ENCODE peak calls at places on chromosomes 1 and 21, in six cellular contexts. C is fibroblast of mammary gland, P is cardiac fibroblast, G is hepatocyte, B is transverse colon, F is glutamatergic neuron. V is an unnamed sample.

GRCh38 chr1:203626910-203627246 is 246 bp downstream of the ATP2B4 start:
- DNase-seq in C (no peak), P (no peak), G (no peak), B (no peak), F (no peak), V (no peak)

GRCh38 chr1:21239181-21239580 is 51.1 kb downstream of the ECE1 start:
- DNase-seq in C (no peak), P (no peak), G (no peak), B (no peak), F (no peak), V (no peak)

GRCh38 chr1:235920596-235921375 is 54.1 kb upstream of the LYST start:
- DNase-seq in C (no peak), P (no peak), G (no peak), B (peak), F (no peak), V (no peak)

GRCh38 chr1:15623435-15623834 is 6.2 kb downstream of the DDI2 start:
- DNase-seq in C (no peak), P (no peak), G (no peak), B (no peak), F (no peak), V (no peak)

GRCh38 chr1:213457097-213457680 is 406.1 kb downstream of the RPS6KC1 start:
- DNase-seq in C (no peak), P (no peak), G (no peak), B (no peak), F (no peak), V (no peak)

GRCh38 chr1:113390871-113391642 is 742 bp downstream of the MAGI3 start:
- DNase-seq in C (no peak), P (peak), G (peak), B (peak), F (peak), V (no peak)

GRCh38 chr1:160834945-160835565 is 27.6 kb downstream of the CD244 start:
- DNase-seq in C (peak), P (peak), G (peak), B (peak), F (peak), V (no peak)

GRCh38 chr21:39904457-39904856 is 37.2 kb downstream of the PCP4 start:
- DNase-seq in C (no peak), P (no peak), G (no peak), B (no peak), F (no peak), V (no peak)

DNA sequence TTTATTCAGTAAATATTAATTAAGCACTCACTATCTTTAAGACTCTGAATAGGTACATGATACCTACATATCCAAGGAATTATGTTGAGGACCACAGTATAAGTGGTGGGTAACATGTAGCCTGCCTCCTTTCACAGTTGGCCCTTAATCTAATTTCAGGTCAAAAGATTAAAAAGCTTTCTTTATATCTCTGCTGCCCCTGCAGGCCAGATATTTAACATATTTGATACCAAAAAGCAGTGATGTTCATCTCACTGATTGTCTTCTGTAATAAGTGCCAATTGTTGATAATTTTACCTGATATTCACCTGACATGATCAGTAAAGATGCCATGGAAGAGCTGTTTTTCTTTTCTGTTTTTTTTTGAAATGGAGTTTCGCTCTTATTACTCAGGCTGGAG is 36.5 kb downstream of the RLF start:
- DNase-seq in C (no peak), P (no peak), G (no peak), B (no peak), F (no peak), V (no peak)
- TF ChIP-seq CTCF in C (peak), P (peak), G (no peak), B (no peak), F (no peak), V (peak)

DNA sequence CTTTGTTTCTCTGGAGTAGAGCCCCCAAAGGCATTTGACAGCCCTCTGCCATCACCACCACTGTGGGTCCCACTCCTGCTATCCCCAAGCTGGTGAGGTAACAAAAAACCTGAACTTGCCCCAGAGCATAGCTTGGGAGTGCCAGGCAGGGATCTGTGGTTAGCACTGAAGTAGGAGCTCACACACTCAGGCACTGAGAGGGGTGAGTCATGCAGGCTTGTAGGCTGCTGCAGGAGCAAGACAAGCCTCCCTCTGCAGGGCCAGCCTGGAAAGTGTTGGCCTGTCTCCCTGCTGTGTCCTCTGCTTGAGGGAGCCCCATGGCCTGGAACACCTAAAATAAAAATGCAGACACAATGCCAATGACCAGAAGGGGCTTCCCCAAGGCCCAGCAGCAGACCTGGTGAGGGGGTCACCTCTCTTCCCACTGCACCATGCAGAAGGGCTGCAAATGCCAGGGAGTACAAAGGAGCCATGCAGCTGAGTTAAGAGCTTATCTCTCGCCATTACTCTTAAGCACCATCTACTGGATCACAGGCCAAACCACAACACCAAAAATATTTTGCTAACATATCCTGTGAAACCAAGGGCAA is 108.9 kb upstream of the POGK start:
- DNase-seq in C (no peak), P (no peak), G (no peak), B (no peak), F (no peak), V (no peak)
- TF ChIP-seq CTCF in C (no peak), P (no peak), G (no peak), B (no peak), F (no peak), V (no peak)

DNA sequence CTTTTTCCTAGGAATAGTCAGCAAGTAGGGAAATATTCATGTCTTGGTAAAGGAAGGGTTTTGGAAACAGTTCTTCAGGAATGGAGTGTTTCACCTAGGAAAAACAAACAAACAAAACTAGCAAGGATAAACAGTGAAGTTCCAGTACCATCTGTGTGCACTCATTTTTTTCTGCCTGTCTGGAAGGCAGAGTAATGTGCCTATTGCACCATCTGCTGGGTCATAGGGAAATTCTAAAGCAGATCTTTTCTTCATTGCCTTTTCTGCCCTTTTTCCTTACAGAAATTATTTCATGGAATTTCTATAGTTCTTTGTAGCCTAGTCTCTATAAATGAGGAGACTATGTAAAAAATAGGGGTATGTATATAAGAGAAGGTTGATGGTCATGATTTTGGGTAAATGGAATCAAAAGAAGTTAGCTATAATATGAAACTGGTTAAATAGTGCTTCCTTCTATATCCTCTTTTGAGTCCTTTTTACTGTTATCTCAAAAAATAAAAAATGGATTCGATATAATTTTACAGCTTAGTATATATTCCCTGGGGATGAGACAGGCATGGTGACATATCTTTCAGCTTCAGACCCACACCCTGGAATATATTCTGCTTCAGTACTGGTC is 3.4 kb upstream of the HRNR start:
- DNase-seq in C (peak), P (peak), G (no peak), B (no peak), F (no peak), V (no peak)
- TF ChIP-seq CTCF in C (peak), P (peak), G (no peak), B (no peak), F (no peak), V (peak)

GRCh38 chr21:29501451-29501850 is 202.7 kb downstream of the BACH1 start:
- DNase-seq in C (peak), P (peak), G (no peak), B (no peak), F (no peak), V (no peak)

GRCh38 chr21:29504751-29505321 is 206.1 kb downstream of the BACH1 start:
- DNase-seq in C (peak), P (peak), G (no peak), B (no peak), F (no peak), V (no peak)

GRCh38 chr21:29499229-29499628 is 200.5 kb downstream of the BACH1 start:
- DNase-seq in C (no peak), P (no peak), G (no peak), B (no peak), F (no peak), V (no peak)

GRCh38 chr21:29496337-29496736 is 197.6 kb downstream of the BACH1 start:
- DNase-seq in C (no peak), P (no peak), G (no peak), B (no peak), F (no peak), V (no peak)

DNA sequence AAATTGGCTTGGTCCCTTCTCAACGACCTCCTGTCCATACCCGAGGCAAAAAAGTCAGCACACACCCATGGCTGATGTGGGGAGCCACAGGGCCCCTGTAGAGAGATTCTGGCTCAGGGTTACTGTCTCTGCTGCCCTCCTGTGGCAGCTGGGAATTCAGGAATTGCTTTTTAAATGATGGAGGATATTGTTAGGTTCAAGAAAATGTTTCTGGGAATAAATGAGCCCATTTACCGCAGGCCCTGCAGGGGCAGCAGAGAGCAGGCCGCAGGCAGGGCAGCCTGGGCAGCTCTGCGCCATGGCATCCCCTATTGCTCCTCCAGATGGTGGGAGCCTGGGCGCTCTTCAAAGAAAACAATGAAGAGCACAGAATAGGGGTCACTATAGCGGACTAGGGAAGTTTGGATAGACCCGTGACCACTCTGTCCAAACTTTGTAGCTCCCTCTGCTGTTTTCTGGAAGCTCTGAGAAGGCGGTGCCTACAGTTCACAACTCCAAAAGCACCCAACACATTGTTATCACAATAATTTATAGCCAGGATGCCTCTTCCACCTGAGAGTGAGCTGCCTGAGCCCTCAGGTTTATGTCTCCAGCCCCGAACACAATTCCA is 201.1 kb downstream of the BACH1 start:
- DNase-seq in C (peak), P (peak), G (no peak), B (no peak), F (peak), V (no peak)
- TF ChIP-seq CTCF in C (peak), P (peak), G (peak), B (no peak), F (peak), V (peak)

DNA sequence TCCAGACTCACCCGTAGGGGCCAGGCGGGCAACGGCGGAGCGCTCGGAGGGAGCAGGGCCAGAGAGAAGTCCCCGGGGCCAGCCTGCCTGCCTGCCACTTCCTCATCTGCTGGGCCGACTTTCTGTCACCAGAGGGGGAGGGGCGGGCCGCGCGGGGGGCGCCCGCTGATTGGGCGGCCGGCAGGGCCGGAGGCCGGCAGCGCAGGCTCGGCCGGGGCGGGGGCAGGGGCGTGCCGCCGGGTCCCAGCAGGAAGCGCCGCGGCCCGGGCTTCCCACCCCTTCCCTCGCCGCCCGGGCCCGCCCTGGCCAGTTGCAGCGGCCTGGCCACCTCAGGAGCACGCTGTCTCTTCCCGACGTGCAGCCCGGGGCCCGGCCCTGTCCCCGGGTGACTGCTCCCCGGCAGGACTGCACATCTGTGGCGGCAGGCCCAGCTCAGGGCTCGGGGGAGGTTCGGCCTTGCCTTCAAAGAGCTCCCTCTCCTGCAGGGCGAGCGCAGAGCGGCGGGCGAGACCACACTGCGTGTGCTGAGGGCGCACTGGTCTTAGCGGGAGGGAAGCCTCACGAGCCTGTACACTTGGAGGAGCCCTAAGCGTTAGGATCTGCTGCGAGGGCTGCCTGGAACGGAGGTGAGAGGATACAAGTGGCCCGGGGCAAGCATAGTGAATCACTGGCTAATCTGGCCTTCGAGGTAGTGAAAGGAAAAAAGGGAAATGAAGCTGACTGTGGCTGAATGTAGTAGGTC is at the start of gene ELOVL1:
- DNase-seq in C (peak), P (peak), G (peak), B (peak), F (peak), V (peak)
- TF ChIP-seq CTCF in C (peak), P (peak), G (peak), B (no peak), F (no peak), V (peak)

GRCh38 chr1:201310986-201311355 is 27.7 kb downstream of the PKP1 start:
- DNase-seq in C (no peak), P (peak), G (no peak), B (no peak), F (no peak), V (no peak)

GRCh38 chr1:201310251-201310985 is 27.1 kb downstream of the PKP1 start:
- DNase-seq in C (no peak), P (no peak), G (no peak), B (no peak), F (no peak), V (peak)

GRCh38 chr1:201311356-201312011 is 28.2 kb downstream of the PKP1 start:
- DNase-seq in C (no peak), P (no peak), G (no peak), B (no peak), F (no peak), V (peak)

GRCh38 chr1:201307760-201308499 is 24.6 kb downstream of the PKP1 start:
- DNase-seq in C (no peak), P (no peak), G (no peak), B (peak), F (no peak), V (no peak)

GRCh38 chr1:201309420-201309819 is 26.1 kb downstream of the PKP1 start:
- DNase-seq in C (no peak), P (peak), G (peak), B (peak), F (peak), V (no peak)
- TF ChIP-seq CTCF in C (no peak), P (no peak), G (peak), B (no peak), F (no peak), V (peak)

GRCh38 chr1:101436100-101436511 is 199.3 kb downstream of the S1PR1 start:
- DNase-seq in C (no peak), P (no peak), G (no peak), B (no peak), F (no peak), V (no peak)

GRCh38 chr1:101440484-101440883 is 203.7 kb downstream of the S1PR1 start:
- DNase-seq in C (no peak), P (no peak), G (no peak), B (no peak), F (no peak), V (no peak)

GRCh38 chr1:101438359-101438758 is 201.5 kb downstream of the S1PR1 start:
- DNase-seq in C (peak), P (peak), G (peak), B (no peak), F (no peak), V (no peak)
- TF ChIP-seq CTCF in C (no peak), P (peak), G (peak), B (no peak), F (no peak), V (peak)

GRCh38 chr21:33189845-33190244 is 39.9 kb upstream of the IFNAR2 start:
- DNase-seq in C (no peak), P (no peak), G (no peak), B (no peak), F (no peak), V (no peak)
- TF ChIP-seq CTCF in C (no peak), P (no peak), G (no peak), B (no peak), F (no peak), V (no peak)

V was measured in chondrocyte.